ENCODE peak calls at places on chromosomes 6 and 20, in six cellular contexts. P, N, J, W, B and S are unnamed samples.
A peak's percentile ranks its signal among the peaks of the same experiment; 100 is the strongest.

GRCh38 chr6:43331470-43331869 is 22.8 kb upstream of the CRIP3 start:
- DNase-seq in P (no peak), N (no peak), J (no peak), W (no peak), B (no peak), S (no peak)

GRCh38 chr20:31948008-31948407 is 3.8 kb downstream of the PDRG1 start:
- DNase-seq in P (no peak), N (no peak), J (no peak), W (no peak), B (no peak), S (no peak)

GRCh38 chr6:26536571-26537159 is 1.5 kb upstream of the HMGN4 start:
- DNase-seq in P (no peak), N (no peak), J (no peak), W (peak; percentile 58), B (peak; percentile 75), S (no peak)

GRCh38 chr6:106037060-106037459 is 49.1 kb upstream of the PRDM1 start:
- DNase-seq in P (no peak), N (no peak), J (no peak), W (no peak), B (no peak), S (no peak)

GRCh38 chr20:25987073-25987927 is 290.6 kb upstream of the ZNF337 start:
- DNase-seq in P (peak; percentile 81), N (no peak), J (no peak), W (peak; percentile 67), B (no peak), S (no peak)

GRCh38 chr6:107849325-107849724 is 25.2 kb upstream of the SCML4 start:
- DNase-seq in P (no peak), N (no peak), J (peak; percentile 32), W (no peak), B (no peak), S (no peak)

GRCh38 chr6:105431226-105431625 is 28.3 kb upstream of the PREP start:
- DNase-seq in P (no peak), N (no peak), J (no peak), W (peak; percentile 73), B (no peak), S (no peak)

GRCh38 chr6:139062921-139063320 is 34.4 kb downstream of the ABRACL start:
- DNase-seq in P (no peak), N (no peak), J (no peak), W (no peak), B (no peak), S (no peak)

GRCh38 chr20:47620808-47621805 is 119.4 kb downstream of the NCOA3 start:
- DNase-seq in P (no peak), N (no peak), J (no peak), W (peak; percentile 83), B (no peak), S (no peak)

GRCh38 chr20:62360854-62361798 is 6.0 kb downstream of the LAMA5 start:
- DNase-seq in P (no peak), N (no peak), J (peak; percentile 66), W (no peak), B (peak; percentile 71), S (no peak)

GRCh38 chr20:58457083-58457680 is 58.0 kb downstream of the APCDD1L start:
- DNase-seq in P (no peak), N (no peak), J (no peak), W (no peak), B (no peak), S (no peak)

GRCh38 chr6:31836676-31837611 is 9.4 kb downstream of the HSPA1B start:
- DNase-seq in P (no peak), N (no peak), J (no peak), W (peak; percentile 30), B (no peak), S (no peak)

GRCh38 chr20:48057251-48057650 is 272.0 kb upstream of the SULF2 start:
- DNase-seq in P (no peak), N (no peak), J (no peak), W (no peak), B (no peak), S (no peak)

GRCh38 chr6:167409078-167409477 is 84.2 kb downstream of the TTLL2 start:
- DNase-seq in P (no peak), N (no peak), J (no peak), W (no peak), B (no peak), S (no peak)

GRCh38 chr6:87393026-87393622 is 14.6 kb upstream of the CFAP206 start:
- DNase-seq in P (no peak), N (no peak), J (no peak), W (peak; percentile 73), B (no peak), S (peak; percentile 61)

GRCh38 chr20:13183005-13183404 is 38.1 kb upstream of the ISM1 start:
- DNase-seq in P (no peak), N (no peak), J (no peak), W (no peak), B (no peak), S (no peak)

GRCh38 chr20:39607124-39607523 is 645.0 kb downstream of the DHX35 start:
- DNase-seq in P (no peak), N (no peak), J (no peak), W (no peak), B (no peak), S (no peak)

GRCh38 chr20:44247131-44247571 is at the start of gene GDAP1L1:
- DNase-seq in P (no peak), N (no peak), J (peak; percentile 80), W (no peak), B (no peak), S (no peak)

GRCh38 chr20:40230486-40230885 is 458.6 kb downstream of the MAFB start:
- DNase-seq in P (no peak), N (no peak), J (no peak), W (no peak), B (no peak), S (no peak)

GRCh38 chr6:45514454-45514853 is 136.7 kb upstream of the SUPT3H start:
- DNase-seq in P (no peak), N (peak; percentile 33), J (no peak), W (no peak), B (no peak), S (no peak)

GRCh38 chr6:26029857-26030653 is 57.2 kb upstream of the HFE start:
- DNase-seq in P (no peak), N (no peak), J (no peak), W (no peak), B (no peak), S (no peak)

GRCh38 chr6:7559651-7560385 is 18.3 kb downstream of the DSP start:
- DNase-seq in P (no peak), N (no peak), J (no peak), W (no peak), B (no peak), S (peak; percentile 47)

GRCh38 chr6:41846666-41847237 is 48.4 kb downstream of the USP49 start:
- DNase-seq in P (no peak), N (peak; percentile 53), J (peak; percentile 77), W (peak; percentile 99), B (peak; percentile 69), S (peak; percentile 87)

GRCh38 chr20:52798124-52798523 is 174.0 kb upstream of the TSHZ2 start:
- DNase-seq in P (no peak), N (no peak), J (no peak), W (no peak), B (no peak), S (no peak)

GRCh38 chr6:34884996-34885395 is 2.8 kb downstream of the TAF11 start:
- DNase-seq in P (no peak), N (no peak), J (no peak), W (no peak), B (no peak), S (no peak)

GRCh38 chr6:13667655-13668054 is 44.0 kb downstream of the RANBP9 start:
- DNase-seq in P (no peak), N (no peak), J (no peak), W (no peak), B (no peak), S (no peak)

GRCh38 chr20:40931348-40932044 is 97.1 kb upstream of the TOP1 start:
- DNase-seq in P (no peak), N (no peak), J (no peak), W (no peak), B (no peak), S (no peak)

GRCh38 chr20:420169-420620 is 12.1 kb downstream of the RBCK1 start:
- DNase-seq in P (no peak), N (no peak), J (no peak), W (no peak), B (no peak), S (no peak)

DNA sequence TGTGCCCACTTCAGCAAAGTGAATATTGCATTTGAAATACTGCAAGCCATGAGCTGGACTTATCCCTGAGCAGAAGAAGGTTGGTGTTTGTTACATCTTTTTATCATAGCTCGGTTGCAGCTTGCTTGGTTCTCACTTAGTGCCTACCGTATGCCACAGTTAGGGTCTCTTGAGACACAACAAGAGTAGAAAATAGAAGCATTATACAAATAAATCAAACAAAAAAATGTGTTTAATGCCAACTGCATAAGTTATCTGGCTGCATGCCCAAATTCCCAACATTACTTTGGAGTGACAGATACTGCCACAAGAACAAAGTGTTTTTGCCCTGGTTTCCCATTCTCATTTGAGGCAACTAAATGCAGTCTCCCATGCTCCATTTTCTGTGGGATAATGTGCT is 53.9 kb upstream of the LAMP5 start:
- DNase-seq in P (no peak), N (no peak), J (no peak), W (peak; percentile 85), B (no peak), S (no peak)
- TF ChIP-seq POLR2AphosphoS5 in P (no peak), N (no peak), J (no peak), W (peak; percentile 37), B (no peak), S (no peak)

GRCh38 chr6:38636027-38636426 is 3.7 kb downstream of the BTBD9 start:
- DNase-seq in P (no peak), N (no peak), J (no peak), W (no peak), B (no peak), S (no peak)
- H3K4me1 ChIP-seq in P (peaks cover 59% of the 10 kb centered on the region), N (peaks cover 9% of the 10 kb centered on the region), J (peaks cover 6% of the 10 kb centered on the region), W (peaks cover 24% of the 10 kb centered on the region), B (peaks cover 31% of the 10 kb centered on the region), S (peaks cover 7% of the 10 kb centered on the region)

DNA sequence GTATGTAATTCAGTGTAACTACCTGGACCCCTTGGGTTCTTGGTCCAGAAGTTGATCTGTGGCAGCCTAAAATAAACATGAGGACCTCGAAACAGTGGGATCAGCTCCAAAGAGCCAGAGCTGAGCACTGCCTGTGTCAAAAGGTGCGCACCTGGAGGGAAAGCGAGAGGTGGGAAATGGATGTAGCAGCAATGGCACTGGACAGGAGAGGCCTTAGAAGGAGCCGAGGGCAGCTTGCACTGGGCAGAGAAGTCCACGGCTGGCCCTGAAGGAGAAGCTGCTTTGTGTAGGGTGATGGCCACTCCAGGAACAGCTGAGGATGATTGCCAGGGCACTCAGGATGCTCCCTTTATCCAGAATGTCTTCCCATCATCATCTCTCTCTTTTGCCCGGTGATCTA is 213.9 kb upstream of the SNX9 start:
- DNase-seq in P (no peak), N (no peak), J (no peak), W (no peak), B (no peak), S (no peak)
- TF ChIP-seq POLR2AphosphoS5 in P (no peak), N (no peak), J (no peak), W (no peak), B (no peak), S (no peak)

GRCh38 chr6:47075741-47076421 is 33.7 kb upstream of the ADGRF1 start:
- DNase-seq in P (no peak), N (no peak), J (no peak), W (no peak), B (no peak), S (peak; percentile 43)
- H3K4me1 ChIP-seq in P (peaks cover 21% of the 10 kb centered on the region), N (peaks cover 18% of the 10 kb centered on the region), J (no peaks in the 10 kb centered on the region), W (no peaks in the 10 kb centered on the region), B (peaks cover 42% of the 10 kb centered on the region), S (no peaks in the 10 kb centered on the region)